ENCODE peak calls at places on chromosomes 1 and 21, in seven cellular contexts. One of them, this sample, is unnamed.

GRCh38 chr1:192756314-192756713 is 52.5 kb upstream of the RGS2 start:
- DNase-seq in SK-N-SH: no peak
- DNase-seq in GM23338: no peak
- DNase-seq in GM12878: no peak
- DNase-seq in K562: peak
- DNase-seq in A549: no peak
- DNase-seq in HCT116: no peak
- DNase-seq in this sample: no peak

GRCh38 chr1:25562101-25562927 is 18.9 kb downstream of the LDLRAP1 start:
- DNase-seq in SK-N-SH: no peak
- DNase-seq in GM23338: no peak
- DNase-seq in GM12878: peak
- DNase-seq in K562: peak
- DNase-seq in A549: no peak
- DNase-seq in HCT116: no peak
- DNase-seq in this sample: no peak

GRCh38 chr1:209456878-209457277 is 126.6 kb upstream of the CAMK1G start:
- DNase-seq in SK-N-SH: no peak
- DNase-seq in GM23338: no peak
- DNase-seq in GM12878: no peak
- DNase-seq in K562: no peak
- DNase-seq in A549: no peak
- DNase-seq in HCT116: no peak
- DNase-seq in this sample: no peak

GRCh38 chr1:161367684-161368398 is at the start of gene CFAP126:
- DNase-seq in SK-N-SH: peak
- DNase-seq in GM23338: peak
- DNase-seq in GM12878: peak
- DNase-seq in K562: peak
- DNase-seq in A549: peak
- DNase-seq in HCT116: peak
- DNase-seq in this sample: peak

GRCh38 chr1:104804147-104804546 is 1054.4 kb downstream of the AMY1C start:
- DNase-seq in SK-N-SH: no peak
- DNase-seq in GM23338: no peak
- DNase-seq in GM12878: no peak
- DNase-seq in K562: no peak
- DNase-seq in A549: no peak
- DNase-seq in HCT116: no peak
- DNase-seq in this sample: no peak

GRCh38 chr1:171061425-171062143 is 29.1 kb upstream of the FMO3 start:
- DNase-seq in SK-N-SH: no peak
- DNase-seq in GM23338: no peak
- DNase-seq in GM12878: no peak
- DNase-seq in K562: no peak
- DNase-seq in A549: no peak
- DNase-seq in HCT116: no peak
- DNase-seq in this sample: no peak

GRCh38 chr1:202135221-202135721 is 9.3 kb downstream of the ARL8A start:
- DNase-seq in SK-N-SH: peak
- DNase-seq in GM23338: peak
- DNase-seq in GM12878: no peak
- DNase-seq in K562: peak
- DNase-seq in A549: peak
- DNase-seq in HCT116: peak
- DNase-seq in this sample: peak

GRCh38 chr1:179882253-179883039 is at the start of gene TOR1AIP1:
- DNase-seq in SK-N-SH: peak
- DNase-seq in GM23338: peak
- DNase-seq in GM12878: peak
- DNase-seq in K562: peak
- DNase-seq in A549: peak
- DNase-seq in HCT116: peak
- DNase-seq in this sample: peak

GRCh38 chr1:221712776-221713431 is 29.0 kb downstream of the DUSP10 start:
- DNase-seq in SK-N-SH: no peak
- DNase-seq in GM23338: no peak
- DNase-seq in GM12878: peak
- DNase-seq in K562: no peak
- DNase-seq in A549: no peak
- DNase-seq in HCT116: no peak
- DNase-seq in this sample: no peak

GRCh38 chr1:176779655-176780328 is 316.8 kb downstream of the PAPPA2 start:
- DNase-seq in SK-N-SH: no peak
- DNase-seq in GM23338: peak
- DNase-seq in GM12878: no peak
- DNase-seq in K562: no peak
- DNase-seq in A549: no peak
- DNase-seq in HCT116: no peak
- DNase-seq in this sample: no peak

GRCh38 chr21:39537571-39537970 is 75.2 kb upstream of the B3GALT5 start:
- DNase-seq in SK-N-SH: no peak
- DNase-seq in GM23338: peak
- DNase-seq in GM12878: no peak
- DNase-seq in K562: no peak
- DNase-seq in A549: no peak
- DNase-seq in HCT116: no peak
- DNase-seq in this sample: no peak

GRCh38 chr21:37631319-37632117 is 264.9 kb downstream of the DYRK1A start:
- DNase-seq in SK-N-SH: no peak
- DNase-seq in GM23338: peak
- DNase-seq in GM12878: peak
- DNase-seq in K562: no peak
- DNase-seq in A549: peak
- DNase-seq in HCT116: no peak
- DNase-seq in this sample: no peak

GRCh38 chr21:16913010-16913409 is 599.8 kb upstream of the CXADR start:
- DNase-seq in SK-N-SH: peak
- DNase-seq in GM23338: peak
- DNase-seq in GM12878: no peak
- DNase-seq in K562: no peak
- DNase-seq in A549: peak
- DNase-seq in HCT116: no peak
- DNase-seq in this sample: no peak

GRCh38 chr1:228974296-228974695 is 239.0 kb downstream of the RHOU start:
- DNase-seq in SK-N-SH: no peak
- DNase-seq in GM23338: no peak
- DNase-seq in GM12878: no peak
- DNase-seq in K562: peak
- DNase-seq in A549: no peak
- DNase-seq in HCT116: no peak
- DNase-seq in this sample: no peak

GRCh38 chr1:67880056-67880601 is 46.9 kb upstream of the GNG12 start:
- DNase-seq in SK-N-SH: peak
- DNase-seq in GM23338: no peak
- DNase-seq in GM12878: no peak
- DNase-seq in K562: no peak
- DNase-seq in A549: peak
- DNase-seq in HCT116: no peak
- DNase-seq in this sample: no peak

GRCh38 chr1:226064816-226065248 is 2.3 kb downstream of the H3-3A start:
- DNase-seq in SK-N-SH: peak
- DNase-seq in GM23338: peak
- DNase-seq in GM12878: no peak
- DNase-seq in K562: peak
- DNase-seq in A549: peak
- DNase-seq in HCT116: no peak
- DNase-seq in this sample: no peak

GRCh38 chr21:17118638-17119384 is 394.0 kb upstream of the CXADR start:
- DNase-seq in SK-N-SH: no peak
- DNase-seq in GM23338: no peak
- DNase-seq in GM12878: no peak
- DNase-seq in K562: no peak
- DNase-seq in A549: no peak
- DNase-seq in HCT116: no peak
- DNase-seq in this sample: no peak

GRCh38 chr1:54229281-54229891 is 29.4 kb downstream of the MRPL37 start:
- DNase-seq in SK-N-SH: peak
- DNase-seq in GM23338: no peak
- DNase-seq in GM12878: no peak
- DNase-seq in K562: no peak
- DNase-seq in A549: peak
- DNase-seq in HCT116: peak
- DNase-seq in this sample: no peak

GRCh38 chr1:205440476-205441317 is 15.1 kb downstream of the BLACAT1 start:
- DNase-seq in SK-N-SH: no peak
- DNase-seq in GM23338: peak
- DNase-seq in GM12878: peak
- DNase-seq in K562: peak
- DNase-seq in A549: peak
- DNase-seq in HCT116: peak
- DNase-seq in this sample: peak

GRCh38 chr1:236908669-236909068 is 95.6 kb downstream of the MT1HL1 start:
- DNase-seq in SK-N-SH: no peak
- DNase-seq in GM23338: no peak
- DNase-seq in GM12878: no peak
- DNase-seq in K562: no peak
- DNase-seq in A549: no peak
- DNase-seq in HCT116: no peak
- DNase-seq in this sample: no peak

GRCh38 chr1:41341365-41341683 is 19.9 kb upstream of the FOXO6 start:
- DNase-seq in SK-N-SH: no peak
- DNase-seq in GM23338: no peak
- DNase-seq in GM12878: no peak
- DNase-seq in K562: no peak
- DNase-seq in A549: no peak
- DNase-seq in HCT116: no peak
- DNase-seq in this sample: no peak

GRCh38 chr21:42411197-42411869 is 7.6 kb downstream of the UBASH3A start:
- DNase-seq in SK-N-SH: peak
- DNase-seq in GM23338: peak
- DNase-seq in GM12878: no peak
- DNase-seq in K562: peak
- DNase-seq in A549: peak
- DNase-seq in HCT116: no peak
- DNase-seq in this sample: no peak
- TF ChIP-seq CTCF in SK-N-SH: no peak
- TF ChIP-seq CTCF in GM23338: peak
- TF ChIP-seq CTCF in GM12878: no peak
- TF ChIP-seq CTCF in K562: peak
- TF ChIP-seq CTCF in A549: peak
- TF ChIP-seq CTCF in HCT116: peak
- TF ChIP-seq CTCF in this sample: no peak

DNA sequence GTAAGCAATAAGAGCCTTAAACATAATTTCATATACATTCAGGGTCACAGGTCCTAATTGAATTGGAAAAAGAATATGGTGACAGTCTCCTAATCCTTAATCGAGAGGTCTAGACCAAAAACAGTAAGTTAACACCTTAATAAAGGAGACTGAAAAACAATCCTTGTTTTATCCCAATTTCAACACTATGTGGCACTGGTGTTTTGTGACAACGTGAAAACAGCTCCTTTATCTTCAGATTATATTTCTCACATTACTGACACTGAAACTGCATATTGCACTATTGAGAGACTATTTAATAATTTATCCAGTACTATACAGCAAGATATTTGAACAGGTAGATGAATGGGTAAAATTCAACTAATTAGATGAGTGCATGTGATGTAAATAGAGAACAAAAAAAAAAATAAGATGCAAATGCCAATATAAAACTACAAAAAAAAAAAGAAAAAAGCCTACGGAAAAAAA is 34.1 kb downstream of the TP53BP2 start:
- DNase-seq in SK-N-SH: peak
- DNase-seq in GM23338: peak
- DNase-seq in GM12878: no peak
- DNase-seq in K562: no peak
- DNase-seq in A549: peak
- DNase-seq in HCT116: peak
- DNase-seq in this sample: no peak
- TF ChIP-seq REST in SK-N-SH: no peak
- TF ChIP-seq REST in GM23338: no peak
- TF ChIP-seq REST in GM12878: no peak
- TF ChIP-seq REST in K562: no peak
- TF ChIP-seq REST in A549: no peak
- TF ChIP-seq REST in HCT116: no peak
- TF ChIP-seq REST in this sample: no peak

GRCh38 chr1:18232052-18232451 is 124.5 kb downstream of the IGSF21 start:
- DNase-seq in SK-N-SH: no peak
- DNase-seq in GM23338: no peak
- DNase-seq in GM12878: no peak
- DNase-seq in K562: peak
- DNase-seq in A549: peak
- DNase-seq in HCT116: no peak
- DNase-seq in this sample: no peak
- TF ChIP-seq CTCF in SK-N-SH: peak
- TF ChIP-seq CTCF in GM23338: peak
- TF ChIP-seq CTCF in GM12878: peak
- TF ChIP-seq CTCF in K562: peak
- TF ChIP-seq CTCF in A549: no peak
- TF ChIP-seq CTCF in HCT116: peak
- TF ChIP-seq CTCF in this sample: peak

GRCh38 chr1:234780112-234780511 is 170.1 kb upstream of the IRF2BP2 start:
- DNase-seq in SK-N-SH: no peak
- DNase-seq in GM23338: no peak
- DNase-seq in GM12878: no peak
- DNase-seq in K562: no peak
- DNase-seq in A549: no peak
- DNase-seq in HCT116: no peak
- DNase-seq in this sample: no peak

GRCh38 chr1:234781241-234782056 is 171.5 kb upstream of the IRF2BP2 start:
- DNase-seq in SK-N-SH: no peak
- DNase-seq in GM23338: peak
- DNase-seq in GM12878: no peak
- DNase-seq in K562: peak
- DNase-seq in A549: peak
- DNase-seq in HCT116: no peak
- DNase-seq in this sample: no peak

GRCh38 chr1:234780531-234781162 is 170.7 kb upstream of the IRF2BP2 start:
- DNase-seq in SK-N-SH: no peak
- DNase-seq in GM23338: peak
- DNase-seq in GM12878: no peak
- DNase-seq in K562: peak
- DNase-seq in A549: no peak
- DNase-seq in HCT116: no peak
- DNase-seq in this sample: no peak

GRCh38 chr1:234782821-234783220 is 172.8 kb upstream of the IRF2BP2 start:
- DNase-seq in SK-N-SH: no peak
- DNase-seq in GM23338: peak
- DNase-seq in GM12878: no peak
- DNase-seq in K562: no peak
- DNase-seq in A549: no peak
- DNase-seq in HCT116: no peak
- DNase-seq in this sample: no peak

DNA sequence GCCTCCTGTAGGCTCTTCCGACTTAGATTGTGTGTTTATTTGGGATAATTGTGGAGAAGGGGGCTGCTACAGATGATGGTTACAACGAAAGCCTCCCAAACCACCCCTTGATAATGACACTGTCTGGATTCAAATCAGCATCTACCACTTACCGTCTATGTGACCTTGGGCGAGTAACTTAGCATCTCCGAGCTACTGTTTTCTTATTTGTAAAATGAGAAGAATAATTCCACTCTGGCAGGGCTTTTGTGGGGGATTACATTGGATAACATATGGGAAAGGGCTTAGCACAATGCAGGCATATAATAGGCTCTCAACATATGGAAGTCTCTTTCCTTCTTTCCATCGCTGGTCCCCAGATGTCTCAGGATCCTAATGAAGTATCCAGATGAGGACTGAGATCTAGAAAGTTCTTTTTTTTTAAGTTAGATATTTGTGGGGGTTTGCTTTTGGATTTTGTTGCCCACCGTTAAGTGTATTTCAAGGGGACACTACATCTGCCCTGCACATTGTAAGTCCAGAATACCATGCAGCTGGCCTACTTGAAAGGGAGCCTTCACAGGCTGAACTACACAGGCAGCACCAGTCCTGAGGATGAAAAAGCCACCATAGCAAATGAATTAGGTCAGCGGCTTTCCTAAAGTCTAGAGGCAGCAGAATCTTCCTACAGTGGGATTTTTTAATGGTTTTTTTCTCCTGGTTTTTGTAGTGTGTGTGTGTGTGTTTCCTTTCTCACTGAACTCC is 172.3 kb upstream of the IRF2BP2 start:
- DNase-seq in SK-N-SH: no peak
- DNase-seq in GM23338: no peak
- DNase-seq in GM12878: no peak
- DNase-seq in K562: no peak
- DNase-seq in A549: no peak
- DNase-seq in HCT116: no peak
- DNase-seq in this sample: no peak
- TF ChIP-seq REST in SK-N-SH: no peak
- TF ChIP-seq REST in GM23338: no peak
- TF ChIP-seq REST in GM12878: no peak
- TF ChIP-seq REST in K562: no peak
- TF ChIP-seq REST in A549: no peak
- TF ChIP-seq REST in HCT116: no peak
- TF ChIP-seq REST in this sample: no peak